ENCODE peak calls at places on chromosomes 3 and 15, in five cellular contexts. One of them, this sample, is unnamed.

GRCh38 chr3:40237892-40238571 is 71.5 kb upstream of the EIF1B start:
- DNase-seq in anterior cingulate cortex: no peak
- DNase-seq in activated CD4-positive, alpha-beta T cell treated with anti-CD3 and anti-CD28 coated beads, Interleukin-2, amount 50 U/mL, for 24 hours: no peak
- DNase-seq in fibroblast of gingiva: no peak
- DNase-seq in amniotic epithelial cell: peak; percentile 17
- DNase-seq in this sample: no peak

GRCh38 chr3:48194446-48195071 is 6.3 kb upstream of the CDC25A start:
- DNase-seq in anterior cingulate cortex: peak; percentile 16
- DNase-seq in activated CD4-positive, alpha-beta T cell treated with anti-CD3 and anti-CD28 coated beads, Interleukin-2, amount 50 U/mL, for 24 hours: no peak
- DNase-seq in fibroblast of gingiva: peak; percentile 35
- DNase-seq in amniotic epithelial cell: peak; percentile 37
- DNase-seq in this sample: peak; percentile 18

GRCh38 chr15:43513550-43513949 is 3.9 kb upstream of the MAP1A start:
- DNase-seq in anterior cingulate cortex: no peak
- DNase-seq in activated CD4-positive, alpha-beta T cell treated with anti-CD3 and anti-CD28 coated beads, Interleukin-2, amount 50 U/mL, for 24 hours: no peak
- DNase-seq in fibroblast of gingiva: no peak
- DNase-seq in amniotic epithelial cell: no peak
- DNase-seq in this sample: no peak

GRCh38 chr3:79461129-79461792 is 306.5 kb downstream of the ROBO1 start:
- DNase-seq in anterior cingulate cortex: no peak
- DNase-seq in activated CD4-positive, alpha-beta T cell treated with anti-CD3 and anti-CD28 coated beads, Interleukin-2, amount 50 U/mL, for 24 hours: no peak
- DNase-seq in fibroblast of gingiva: peak; percentile 3
- DNase-seq in amniotic epithelial cell: no peak
- DNase-seq in this sample: no peak

GRCh38 chr3:55244247-55244646 is 242.9 kb downstream of the WNT5A start:
- DNase-seq in anterior cingulate cortex: no peak
- DNase-seq in activated CD4-positive, alpha-beta T cell treated with anti-CD3 and anti-CD28 coated beads, Interleukin-2, amount 50 U/mL, for 24 hours: no peak
- DNase-seq in fibroblast of gingiva: no peak
- DNase-seq in amniotic epithelial cell: no peak
- DNase-seq in this sample: no peak

GRCh38 chr15:70313099-70314017 is 215.6 kb upstream of the TLE3 start:
- DNase-seq in anterior cingulate cortex: no peak
- DNase-seq in activated CD4-positive, alpha-beta T cell treated with anti-CD3 and anti-CD28 coated beads, Interleukin-2, amount 50 U/mL, for 24 hours: no peak
- DNase-seq in fibroblast of gingiva: no peak
- DNase-seq in amniotic epithelial cell: no peak
- DNase-seq in this sample: no peak

GRCh38 chr15:51281368-51281967 is 56.9 kb downstream of the CYP19A1 start:
- DNase-seq in anterior cingulate cortex: peak; percentile 72
- DNase-seq in activated CD4-positive, alpha-beta T cell treated with anti-CD3 and anti-CD28 coated beads, Interleukin-2, amount 50 U/mL, for 24 hours: no peak
- DNase-seq in fibroblast of gingiva: peak; percentile 65
- DNase-seq in amniotic epithelial cell: peak; percentile 43
- DNase-seq in this sample: peak; percentile 68

GRCh38 chr3:133836497-133837158 is 31.0 kb downstream of the SRPRB start:
- DNase-seq in anterior cingulate cortex: no peak
- DNase-seq in activated CD4-positive, alpha-beta T cell treated with anti-CD3 and anti-CD28 coated beads, Interleukin-2, amount 50 U/mL, for 24 hours: no peak
- DNase-seq in fibroblast of gingiva: no peak
- DNase-seq in amniotic epithelial cell: no peak
- DNase-seq in this sample: no peak

GRCh38 chr3:32077260-32078084 is 28.9 kb upstream of the GPD1L start:
- DNase-seq in anterior cingulate cortex: no peak
- DNase-seq in activated CD4-positive, alpha-beta T cell treated with anti-CD3 and anti-CD28 coated beads, Interleukin-2, amount 50 U/mL, for 24 hours: no peak
- DNase-seq in fibroblast of gingiva: no peak
- DNase-seq in amniotic epithelial cell: no peak
- DNase-seq in this sample: no peak

GRCh38 chr3:153210116-153210515 is 48.1 kb downstream of the RAP2B start:
- DNase-seq in anterior cingulate cortex: no peak
- DNase-seq in activated CD4-positive, alpha-beta T cell treated with anti-CD3 and anti-CD28 coated beads, Interleukin-2, amount 50 U/mL, for 24 hours: no peak
- DNase-seq in fibroblast of gingiva: peak; percentile 25
- DNase-seq in amniotic epithelial cell: peak; percentile 63
- DNase-seq in this sample: no peak

GRCh38 chr15:57017024-57017423 is 98.6 kb downstream of the TCF12 start:
- DNase-seq in anterior cingulate cortex: no peak
- DNase-seq in activated CD4-positive, alpha-beta T cell treated with anti-CD3 and anti-CD28 coated beads, Interleukin-2, amount 50 U/mL, for 24 hours: no peak
- DNase-seq in fibroblast of gingiva: peak; percentile 4
- DNase-seq in amniotic epithelial cell: no peak
- DNase-seq in this sample: no peak

GRCh38 chr15:57248074-57248473 is 128.2 kb upstream of the CGNL1 start:
- DNase-seq in anterior cingulate cortex: no peak
- DNase-seq in activated CD4-positive, alpha-beta T cell treated with anti-CD3 and anti-CD28 coated beads, Interleukin-2, amount 50 U/mL, for 24 hours: no peak
- DNase-seq in fibroblast of gingiva: no peak
- DNase-seq in amniotic epithelial cell: no peak
- DNase-seq in this sample: no peak

GRCh38 chr3:43559961-43560360 is 61.9 kb downstream of the ANO10 start:
- DNase-seq in anterior cingulate cortex: no peak
- DNase-seq in activated CD4-positive, alpha-beta T cell treated with anti-CD3 and anti-CD28 coated beads, Interleukin-2, amount 50 U/mL, for 24 hours: no peak
- DNase-seq in fibroblast of gingiva: peak; percentile 7
- DNase-seq in amniotic epithelial cell: no peak
- DNase-seq in this sample: no peak

This sample was measured in NCI-H446.